ENCODE peak calls at places on chromosomes 1 and 21, in six cellular contexts. G is mucosa of descending colon, Q is neural progenitor cell, T is SJSA1, W is NCI-H1092, L is HCT116. P is an unnamed sample.

GRCh38 chr1:5992814-5993552 is 758 bp upstream of the NPHP4 start:
- DNase-seq in T (no peak), W (peak), L (no peak), G (peak), Q (peak), P (peak)

GRCh38 chr1:146007048-146007784 is 10.8 kb upstream of the TXNIP start:
- DNase-seq in Q (peak), W (peak), G (no peak), T (peak), L (peak), P (peak)

GRCh38 chr1:20589331-20590312 is 725 bp downstream of the CDA start:
- DNase-seq in G (peak), W (no peak), L (no peak), Q (peak), T (no peak), P (no peak)

GRCh38 chr1:175252561-175252960 is 60.0 kb upstream of the KIAA0040 start:
- DNase-seq in W (no peak), G (no peak), L (no peak), Q (no peak), T (no peak), P (no peak)

GRCh38 chr1:44616991-44617702 is 57.1 kb downstream of the TMEM53 start:
- DNase-seq in L (no peak), T (peak), G (no peak), W (peak), Q (peak), P (no peak)

GRCh38 chr1:33880298-33880697 is 16.4 kb downstream of the HMGB4 start:
- DNase-seq in Q (no peak), L (no peak), T (no peak), W (no peak), G (no peak), P (no peak)

GRCh38 chr1:151158751-151159251 is 2.4 kb downstream of the TNFAIP8L2 start:
- DNase-seq in L (no peak), W (no peak), G (peak), Q (no peak), T (no peak), P (no peak)

GRCh38 chr1:10113501-10113900 is 80.7 kb downstream of the UBE4B start:
- DNase-seq in L (no peak), T (no peak), G (no peak), W (no peak), Q (no peak), P (no peak)

GRCh38 chr21:17491716-17492414 is 21.0 kb upstream of the CXADR start:
- DNase-seq in T (peak), G (no peak), Q (no peak), W (no peak), L (peak), P (no peak)

GRCh38 chr1:203177471-203178039 is 1.9 kb upstream of the MYBPH start:
- DNase-seq in Q (peak), T (peak), W (no peak), G (no peak), L (peak), P (no peak)

GRCh38 chr1:177800386-177801058 is 169.3 kb downstream of the SEC16B start:
- DNase-seq in Q (no peak), L (no peak), T (no peak), W (no peak), G (no peak), P (no peak)

GRCh38 chr1:203464743-203465142 is 10.9 kb upstream of the PRELP start:
- DNase-seq in T (no peak), Q (no peak), W (no peak), L (no peak), G (no peak), P (no peak)

GRCh38 chr1:61640531-61641125 is 84.3 kb downstream of the TM2D1 start:
- DNase-seq in G (no peak), T (no peak), L (no peak), Q (no peak), W (peak), P (no peak)

GRCh38 chr1:62062087-62062486 is 132.6 kb upstream of the L1TD1 start:
- DNase-seq in L (no peak), T (no peak), Q (no peak), G (no peak), W (no peak), P (no peak)

GRCh38 chr21:26948194-26948593 is 18.7 kb downstream of the ADAMTS5 start:
- DNase-seq in Q (no peak), W (no peak), L (no peak), G (no peak), T (no peak), P (no peak)

GRCh38 chr1:226097866-226098625 is 35.5 kb downstream of the H3-3A start:
- DNase-seq in Q (no peak), W (no peak), L (no peak), G (peak), T (peak), P (no peak)

GRCh38 chr1:41482001-41482765 is 2.3 kb downstream of the EDN2 start:
- DNase-seq in T (peak), G (peak), L (no peak), Q (no peak), W (peak), P (no peak)

GRCh38 chr21:39867198-39867650 is at the start of gene PCP4:
- DNase-seq in G (no peak), T (peak), Q (peak), W (peak), L (peak), P (no peak)

GRCh38 chr1:87398644-87399043 is 70.0 kb downstream of the LMO4 start:
- DNase-seq in W (no peak), L (no peak), T (no peak), G (no peak), Q (no peak), P (no peak)

GRCh38 chr1:157968951-157969350 is 24.5 kb upstream of the KIRREL1 start:
- DNase-seq in L (no peak), G (no peak), Q (no peak), T (no peak), W (no peak), P (no peak)

GRCh38 chr1:3729594-3730555 is 22.4 kb upstream of the CCDC27 start:
- DNase-seq in G (no peak), Q (no peak), T (no peak), L (no peak), W (no peak), P (no peak)

GRCh38 chr1:88890790-88891317 is 513 bp downstream of the GTF2B start:
- DNase-seq in T (no peak), Q (peak), G (no peak), L (no peak), W (peak), P (peak)

GRCh38 chr21:43034098-43034497 is 41.5 kb downstream of the CBS start:
- DNase-seq in L (no peak), Q (no peak), G (no peak), T (peak), W (no peak), P (no peak)

GRCh38 chr21:32113486-32113885 is 165.4 kb downstream of the MIS18A start:
- DNase-seq in L (no peak), G (no peak), W (no peak), T (no peak), Q (no peak), P (no peak)

GRCh38 chr1:234611799-234612351 is 1.9 kb upstream of the IRF2BP2 start:
- DNase-seq in T (no peak), W (no peak), Q (peak), G (peak), L (no peak), P (no peak)

GRCh38 chr21:39088831-39089380 is 94.3 kb downstream of the PSMG1 start:
- DNase-seq in Q (no peak), T (peak), L (no peak), W (no peak), G (no peak), P (no peak)

GRCh38 chr1:77594366-77595112 is 87.9 kb downstream of the ZZZ3 start:
- DNase-seq in W (no peak), Q (no peak), L (no peak), T (no peak), G (no peak), P (no peak)

GRCh38 chr1:46996659-46997281 is 26.7 kb upstream of the CYP4X1 start:
- DNase-seq in Q (no peak), L (no peak), T (no peak), W (no peak), G (no peak), P (no peak)

GRCh38 chr1:91944087-91944486 is 5.1 kb upstream of the BRDT start:
- DNase-seq in L (no peak), T (no peak), W (no peak), Q (no peak), G (no peak), P (no peak)

GRCh38 chr21:27154451-27155129 is 187.7 kb upstream of the ADAMTS5 start:
- DNase-seq in L (no peak), W (no peak), T (no peak), Q (no peak), G (no peak), P (no peak)

GRCh38 chr1:33273402-33273801 is 17.1 kb downstream of the ZNF362 start:
- DNase-seq in T (no peak), Q (no peak), W (no peak), L (no peak), G (no peak), P (peak)

GRCh38 chr1:201819346-201819745 is 9.6 kb upstream of the IPO9 start:
- DNase-seq in W (no peak), G (no peak), T (no peak), Q (no peak), L (no peak), P (no peak)

GRCh38 chr1:212749924-212750535 is 41.5 kb downstream of the NSL1 start:
- DNase-seq in L (peak), Q (peak), W (peak), G (no peak), T (peak), P (no peak)

P was measured in activated effector memory CD4-positive, alpha-beta T cell treated with Interleukin-2 at 50 U/mL for 16 hours.